ENCODE peak calls at places on chromosomes 7 and 10, in five cellular contexts. D is WTC11, K is SHP77 treated with DMSO at 0.1 percent for 48 hours, E is AG08396, F is AG08395. M is an unnamed sample.

GRCh38 chr7:106177738-106178592 is 65.9 kb upstream of the SYPL1 start:
- DNase-seq in D (no peak), K (no peak), E (no peak), F (no peak), M (no peak)

GRCh38 chr10:89966211-89966610 is 264.8 kb downstream of the KIF20B start:
- DNase-seq in D (no peak), K (no peak), E (no peak), F (no peak), M (no peak)

GRCh38 chr10:97770265-97770664 is 1.5 kb downstream of the SFRP5 start:
- DNase-seq in D (no peak), K (no peak), E (no peak), F (no peak), M (no peak)

GRCh38 chr10:35493196-35494118 is 111.7 kb upstream of the GJD4 start:
- DNase-seq in D (no peak), K (no peak), E (no peak), F (no peak), M (peak)

GRCh38 chr7:55774327-55775050 is 88.1 kb downstream of the SEPTIN14 start:
- DNase-seq in D (no peak), K (peak), E (no peak), F (no peak), M (no peak)

GRCh38 chr10:131824371-131825149 is 76.2 kb upstream of the PPP2R2D start:
- DNase-seq in D (peak), K (no peak), E (no peak), F (no peak), M (no peak)

GRCh38 chr7:116423499-116423898 is 76.0 kb upstream of the CAV2 start:
- DNase-seq in D (no peak), K (no peak), E (no peak), F (no peak), M (no peak)

GRCh38 chr7:23298141-23298851 is 843 bp upstream of the MALSU1 start:
- DNase-seq in D (no peak), K (no peak), E (peak), F (peak), M (peak)

GRCh38 chr7:82124445-82124844 is 319.1 kb downstream of the CACNA2D1 start:
- DNase-seq in D (no peak), K (no peak), E (no peak), F (no peak), M (no peak)

GRCh38 chr10:119251315-119251708 is 43.9 kb downstream of the GRK5 start:
- DNase-seq in D (no peak), K (no peak), E (peak), F (peak), M (no peak)

GRCh38 chr10:112363696-112364688 is 9.9 kb upstream of the ACSL5 start:
- DNase-seq in D (no peak), K (no peak), E (no peak), F (no peak), M (no peak)

GRCh38 chr10:17290226-17290625 is 62.2 kb downstream of the VIM start:
- DNase-seq in D (no peak), K (no peak), E (peak), F (no peak), M (peak)

GRCh38 chr7:114048386-114049235 is 129.8 kb upstream of the PPP1R3A start:
- DNase-seq in D (no peak), K (peak), E (peak), F (peak), M (no peak)

GRCh38 chr7:66352071-66352470 is 146.9 kb downstream of the TPST1 start:
- DNase-seq in D (peak), K (no peak), E (no peak), F (peak), M (no peak)

GRCh38 chr10:119388849-119389345 is 153.6 kb downstream of the RGS10 start:
- DNase-seq in D (no peak), K (no peak), E (no peak), F (no peak), M (peak)

GRCh38 chr7:147756290-147756689 is 834.3 kb upstream of the C7orf33 start:
- DNase-seq in D (no peak), K (peak), E (no peak), F (no peak), M (no peak)

GRCh38 chr10:15084502-15084922 is 4.1 kb downstream of the ACBD7 start:
- DNase-seq in D (peak), K (no peak), E (peak), F (peak), M (peak)

GRCh38 chr10:86265236-86265876 is 101.2 kb downstream of the GRID1 start:
- DNase-seq in D (no peak), K (no peak), E (no peak), F (no peak), M (no peak)

GRCh38 chr10:104925232-104925851 is 284.3 kb downstream of the SORCS3 start:
- DNase-seq in D (peak), K (peak), E (no peak), F (no peak), M (peak)

GRCh38 chr10:119030421-119031250 is 1.1 kb downstream of the NANOS1 start:
- DNase-seq in D (peak), K (peak), E (peak), F (peak), M (peak)

GRCh38 chr10:84375011-84375410 is 46.6 kb downstream of the CCSER2 start:
- DNase-seq in D (peak), K (peak), E (peak), F (peak), M (peak)

GRCh38 chr7:67724435-67724834 is 727.8 kb downstream of the TYW1 start:
- DNase-seq in D (no peak), K (no peak), E (no peak), F (no peak), M (no peak)

GRCh38 chr7:68706291-68706690 is 892.0 kb upstream of the AUTS2 start:
- DNase-seq in D (no peak), K (no peak), E (no peak), F (peak), M (peak)

GRCh38 chr7:157811946-157812345 is 475.1 kb downstream of the DNAJB6 start:
- DNase-seq in D (no peak), K (no peak), E (no peak), F (no peak), M (no peak)

GRCh38 chr7:116610210-116610609 is 61.8 kb upstream of the MET start:
- DNase-seq in D (no peak), K (no peak), E (no peak), F (no peak), M (peak)